ENCODE peak calls at places on chromosomes 13 and 19, in five cellular contexts. F is IMR-90, J is neuronal stem cell, E is trophoblast cell, G is H1. Z is an unnamed sample.

GRCh38 chr13:51816604-51817254 is 12.8 kb upstream of the DHRS12 start:
- DNase-seq in J (no peak), F (no peak), E (peak; percentile 79), G (no peak), Z (no peak)

GRCh38 chr19:33063356-33064116 is 1.2 kb downstream of the RHPN2 start:
- DNase-seq in G (no peak), E (peak; percentile 38), J (peak; percentile 12), F (peak; percentile 30), Z (peak; percentile 37)

GRCh38 chr19:13013649-13014048 is 18.4 kb downstream of the NFIX start:
- DNase-seq in J (no peak), F (no peak), G (no peak), E (no peak), Z (no peak)

GRCh38 chr13:62433660-62434059 is 1018.0 kb upstream of the PCDH20 start:
- DNase-seq in E (no peak), G (no peak), F (no peak), J (no peak), Z (no peak)

GRCh38 chr19:40960062-40960685 is 30.9 kb upstream of the CYP2B6 start:
- DNase-seq in J (no peak), F (no peak), E (no peak), G (no peak), Z (no peak)

GRCh38 chr13:37944476-37945442 is 75.2 kb upstream of the TRPC4 start:
- DNase-seq in G (no peak), J (no peak), F (peak; percentile 3), E (no peak), Z (peak; percentile 4)

GRCh38 chr13:31913459-31913858 is 118.1 kb upstream of the FRY start:
- DNase-seq in F (no peak), E (peak; percentile 35), G (no peak), J (no peak), Z (peak; percentile 39)

GRCh38 chr19:38831142-38831605 is 420 bp downstream of the ECH1 start:
- DNase-seq in G (no peak), E (peak; percentile 100), F (peak; percentile 95), J (no peak), Z (peak; percentile 99)

GRCh38 chr19:38190061-38190460 is 34.0 kb downstream of the DPF1 start:
- DNase-seq in J (no peak), E (no peak), F (no peak), G (no peak), Z (no peak)

GRCh38 chr13:72565893-72566292 is 161.5 kb downstream of the MZT1 start:
- DNase-seq in G (no peak), J (peak; percentile 5), F (peak; percentile 15), E (peak; percentile 67), Z (peak; percentile 47)

GRCh38 chr13:45799451-45799850 is 52.1 kb downstream of the SIAH3 start:
- DNase-seq in J (no peak), G (no peak), E (no peak), F (no peak), Z (no peak)

GRCh38 chr13:32830632-32831031 is 185.6 kb upstream of the KL start:
- DNase-seq in F (no peak), G (no peak), J (no peak), E (no peak), Z (no peak)

GRCh38 chr13:41271456-41272285 is 8.3 kb upstream of the MTRF1 start:
- DNase-seq in J (no peak), E (no peak), F (no peak), G (no peak), Z (no peak)

GRCh38 chr13:20136781-20137703 is 23.8 kb downstream of the GJA3 start:
- DNase-seq in E (peak; percentile 55), G (no peak), J (no peak), F (no peak), Z (no peak)

GRCh38 chr13:25732146-25732865 is 319.5 kb downstream of the SHISA2 start:
- DNase-seq in F (peak; percentile 2), J (no peak), E (peak; percentile 68), G (no peak), Z (peak; percentile 17)

GRCh38 chr13:30394798-30395191 is 27.5 kb upstream of the UBE2L5 start:
- DNase-seq in F (peak; percentile 19), J (no peak), E (no peak), G (no peak), Z (peak; percentile 43)

GRCh38 chr13:113970810-113971470 is 2.9 kb downstream of the C13orf46 start:
- DNase-seq in J (no peak), F (peak; percentile 23), E (no peak), G (no peak), Z (no peak)

GRCh38 chr13:44174769-44175425 is 198.7 kb upstream of the SERP2 start:
- DNase-seq in F (peak; percentile 76), E (peak; percentile 78), G (no peak), J (no peak), Z (peak; percentile 74)

GRCh38 chr19:33273065-33273736 is 29.1 kb downstream of the CEBPA start:
- DNase-seq in E (no peak), F (no peak), G (no peak), J (no peak), Z (no peak)

GRCh38 chr19:2575734-2576481 is 100.0 kb downstream of the GADD45B start:
- DNase-seq in E (peak; percentile 78), F (peak; percentile 69), J (no peak), G (no peak), Z (peak; percentile 85)

GRCh38 chr13:43129511-43130130 is 106.2 kb downstream of the DNAJC15 start:
- DNase-seq in F (no peak), J (no peak), G (no peak), E (peak; percentile 62), Z (no peak)

GRCh38 chr19:46616631-46617322 is 8.1 kb downstream of the PTGIR start:
- DNase-seq in G (no peak), J (no peak), E (peak; percentile 53), F (peak; percentile 85), Z (peak; percentile 73)

GRCh38 chr13:97114696-97115095 is 107.4 kb upstream of the MBNL2 start:
- DNase-seq in J (no peak), F (no peak), E (no peak), G (no peak), Z (peak; percentile 11)

GRCh38 chr13:49859568-49859967 is 67.1 kb upstream of the KPNA3 start:
- DNase-seq in E (peak; percentile 92), F (peak; percentile 92), G (no peak), J (no peak), Z (peak; percentile 88)

GRCh38 chr13:44142540-44142867 is 231.1 kb upstream of the SERP2 start:
- DNase-seq in F (no peak), E (no peak), J (no peak), G (no peak), Z (no peak)

GRCh38 chr13:40017662-40018262 is 362.3 kb downstream of the COG6 start:
- DNase-seq in F (no peak), J (no peak), G (no peak), E (no peak), Z (no peak)

GRCh38 chr19:43372462-43372861 is 19.0 kb downstream of the CD177 start:
- DNase-seq in J (no peak), E (no peak), F (peak; percentile 24), G (no peak), Z (no peak)

GRCh38 chr19:18121166-18121565 is 23.6 kb downstream of the MAST3 start:
- DNase-seq in E (no peak), F (no peak), G (no peak), J (no peak), Z (no peak)

GRCh38 chr19:18126097-18126496 is 26.9 kb upstream of the PIK3R2 start:
- DNase-seq in J (no peak), G (no peak), F (no peak), E (no peak), Z (no peak)

GRCh38 chr19:18123819-18124218 is 26.2 kb downstream of the MAST3 start:
- DNase-seq in J (no peak), F (no peak), G (no peak), E (no peak), Z (no peak)

GRCh38 chr19:18122424-18122823 is 24.8 kb downstream of the MAST3 start:
- DNase-seq in J (no peak), E (no peak), F (no peak), G (no peak), Z (no peak)

DNA sequence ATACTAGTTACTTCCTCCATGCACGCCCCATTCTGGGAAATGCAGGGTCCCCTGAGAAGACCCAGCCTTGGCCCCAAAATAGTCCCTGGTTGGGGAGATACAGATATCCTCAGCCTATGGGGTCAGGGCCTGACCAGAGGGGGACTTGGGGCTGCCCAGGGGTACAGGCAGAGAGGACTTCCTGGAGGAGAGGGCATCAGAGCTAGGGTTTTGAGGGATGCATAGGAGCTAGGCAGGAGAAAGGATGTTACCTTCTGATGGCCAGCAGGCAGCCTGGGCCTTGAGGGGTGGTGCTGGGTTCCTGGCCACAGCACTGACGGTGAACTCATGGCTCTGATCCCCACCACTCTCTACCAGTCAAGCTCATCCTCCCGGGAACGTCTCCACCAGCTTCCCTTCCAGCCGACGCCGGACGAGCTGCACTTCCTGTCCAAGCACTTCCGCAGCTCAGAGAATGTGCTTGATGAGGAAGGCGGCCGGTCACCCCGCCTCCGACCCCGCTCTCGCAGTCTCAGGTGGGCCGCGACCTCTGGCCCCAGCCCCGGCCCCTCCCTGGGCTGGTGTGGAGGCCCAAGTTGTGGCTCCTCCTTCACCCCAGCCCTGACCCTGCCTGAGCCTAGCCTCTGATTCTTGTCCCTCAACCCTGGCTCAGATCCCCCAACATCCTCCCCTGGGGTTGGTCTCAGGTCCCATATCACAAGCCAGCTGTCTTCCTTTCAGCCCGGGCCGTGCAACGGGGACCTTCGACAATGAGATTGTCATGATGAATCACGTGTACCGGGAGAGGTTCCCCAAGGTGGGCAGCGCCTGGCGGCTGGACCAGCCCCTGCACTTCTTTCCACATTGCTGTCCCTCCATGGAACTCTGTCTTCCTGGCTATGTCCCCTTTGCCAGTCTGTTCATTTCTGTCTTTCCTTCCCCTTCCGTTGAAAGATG is 25.6 kb downstream of the MAST3 start:
- DNase-seq in G (no peak), F (no peak), E (no peak), J (no peak), Z (no peak)
- H3K4me3 ChIP-seq in G (no peak overlapping the region), F (no peak overlapping the region), E (no peak overlapping the region), J (no peak overlapping the region), Z (no peak overlapping the region)

DNA sequence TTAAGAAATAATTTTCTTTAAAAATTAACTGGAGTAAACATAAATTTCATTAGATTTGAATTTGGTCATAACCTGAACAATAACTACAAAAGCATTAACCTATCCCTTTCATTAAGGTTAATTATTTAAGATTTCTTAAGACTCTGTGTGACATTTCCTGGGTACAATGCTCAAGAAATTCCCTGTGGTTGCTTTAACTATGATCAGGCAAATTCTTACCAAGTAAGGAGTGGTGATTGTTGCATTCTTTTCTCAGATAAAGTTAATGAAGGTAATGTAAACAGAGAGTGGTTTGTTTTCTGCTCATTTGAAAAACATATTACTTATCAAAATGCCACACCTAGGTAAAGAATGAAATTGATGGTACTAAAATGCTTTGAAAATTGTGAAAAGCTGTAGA is 114.8 kb upstream of the MIR17HG start:
- DNase-seq in J (no peak), G (no peak), E (peak; percentile 46), F (no peak), Z (no peak)
- H2AFZ ChIP-seq in J (peak overlapping the region; percentile 12), G (no peak overlapping the region), E (no peak overlapping the region), F (no peak overlapping the region), Z (no peak overlapping the region)

GRCh38 chr13:98307744-98308524 is 130.9 kb upstream of the RNF113B start:
- DNase-seq in G (no peak), J (no peak), E (no peak), F (peak; percentile 88), Z (peak; percentile 94)
- H2AK5ac ChIP-seq in G (peak overlapping the region; percentile 61), J (no peak overlapping the region), E (no peak overlapping the region), F (peak overlapping the region; percentile 99), Z (peak overlapping the region; percentile 71)

DNA sequence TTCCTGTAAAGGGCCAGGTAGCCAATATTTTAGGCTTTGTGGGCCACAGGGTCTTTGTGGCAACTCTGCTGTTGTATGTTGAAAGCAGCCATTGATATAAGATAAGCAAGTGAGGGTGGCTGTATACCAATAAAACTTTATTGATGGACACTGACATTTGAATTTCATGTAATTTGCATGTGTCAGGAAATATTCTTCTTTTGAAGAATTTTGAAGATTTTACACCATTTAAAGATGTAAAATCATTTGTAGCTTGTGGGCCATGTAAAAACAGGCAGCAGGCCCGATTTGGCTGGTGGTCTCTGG is 2.4 kb upstream of the CTU1 start:
- DNase-seq in G (no peak), F (no peak), E (no peak), J (no peak), Z (no peak)
- H3K4me3 ChIP-seq in G (no peak overlapping the region), F (no peak overlapping the region), E (no peak overlapping the region), J (no peak overlapping the region), Z (no peak overlapping the region)